ENCODE peak calls at places on chromosome 17, in six cellular contexts. One of them, this sample, is unnamed.
A peak's percentile ranks its signal among the peaks of the same experiment; 100 is the strongest.

GRCh38 chr17:50420419-50421112 is 5.5 kb upstream of the ACSF2 start:
- DNase-seq in lung: no peak
- DNase-seq in CD8-positive, alpha-beta memory T cell: no peak
- DNase-seq in activated naive CD4-positive, alpha-beta T cell: no peak
- DNase-seq in neural progenitor cell: no peak
- DNase-seq in fibroblast of mammary gland: peak; percentile 43
- DNase-seq in this sample: no peak

GRCh38 chr17:50480854-50481490 is 2.3 kb downstream of the RSAD1 start:
- DNase-seq in lung: no peak
- DNase-seq in CD8-positive, alpha-beta memory T cell: no peak
- DNase-seq in activated naive CD4-positive, alpha-beta T cell: no peak
- DNase-seq in neural progenitor cell: no peak
- DNase-seq in fibroblast of mammary gland: no peak
- DNase-seq in this sample: no peak

GRCh38 chr17:44354582-44355309 is 8.9 kb downstream of the FAM171A2 start:
- DNase-seq in lung: no peak
- DNase-seq in CD8-positive, alpha-beta memory T cell: peak; percentile 76
- DNase-seq in activated naive CD4-positive, alpha-beta T cell: peak; percentile 42
- DNase-seq in neural progenitor cell: peak; percentile 91
- DNase-seq in fibroblast of mammary gland: no peak
- DNase-seq in this sample: peak; percentile 77

GRCh38 chr17:72725432-72726068 is 366.9 kb downstream of the SLC39A11 start:
- DNase-seq in lung: peak; percentile 40
- DNase-seq in CD8-positive, alpha-beta memory T cell: peak; percentile 51
- DNase-seq in activated naive CD4-positive, alpha-beta T cell: peak; percentile 12
- DNase-seq in neural progenitor cell: peak; percentile 85
- DNase-seq in fibroblast of mammary gland: peak; percentile 68
- DNase-seq in this sample: peak; percentile 65

GRCh38 chr17:56681561-56682266 is 88.2 kb downstream of the NOG start:
- DNase-seq in lung: no peak
- DNase-seq in CD8-positive, alpha-beta memory T cell: no peak
- DNase-seq in activated naive CD4-positive, alpha-beta T cell: no peak
- DNase-seq in neural progenitor cell: no peak
- DNase-seq in fibroblast of mammary gland: peak; percentile 81
- DNase-seq in this sample: peak; percentile 54

GRCh38 chr17:83055911-83056582 is 23.4 kb upstream of the METRNL start:
- DNase-seq in lung: no peak
- DNase-seq in CD8-positive, alpha-beta memory T cell: no peak
- DNase-seq in activated naive CD4-positive, alpha-beta T cell: no peak
- DNase-seq in neural progenitor cell: peak; percentile 1
- DNase-seq in fibroblast of mammary gland: peak; percentile 91
- DNase-seq in this sample: no peak

GRCh38 chr17:59435238-59435637 is 103.8 kb downstream of the YPEL2 start:
- DNase-seq in lung: no peak
- DNase-seq in CD8-positive, alpha-beta memory T cell: no peak
- DNase-seq in activated naive CD4-positive, alpha-beta T cell: no peak
- DNase-seq in neural progenitor cell: no peak
- DNase-seq in fibroblast of mammary gland: peak; percentile 90
- DNase-seq in this sample: no peak

GRCh38 chr17:73605444-73605843 is 38.8 kb downstream of the SDK2 start:
- DNase-seq in lung: no peak
- DNase-seq in CD8-positive, alpha-beta memory T cell: no peak
- DNase-seq in activated naive CD4-positive, alpha-beta T cell: no peak
- DNase-seq in neural progenitor cell: no peak
- DNase-seq in fibroblast of mammary gland: no peak
- DNase-seq in this sample: no peak

GRCh38 chr17:4509402-4509801 is 10.7 kb downstream of the SPNS2 start:
- DNase-seq in lung: no peak
- DNase-seq in CD8-positive, alpha-beta memory T cell: peak; percentile 59
- DNase-seq in activated naive CD4-positive, alpha-beta T cell: no peak
- DNase-seq in neural progenitor cell: no peak
- DNase-seq in fibroblast of mammary gland: no peak
- DNase-seq in this sample: peak; percentile 73

GRCh38 chr17:80428363-80428762 is 13.4 kb downstream of the ENDOV start:
- DNase-seq in lung: no peak
- DNase-seq in CD8-positive, alpha-beta memory T cell: no peak
- DNase-seq in activated naive CD4-positive, alpha-beta T cell: no peak
- DNase-seq in neural progenitor cell: no peak
- DNase-seq in fibroblast of mammary gland: no peak
- DNase-seq in this sample: no peak

GRCh38 chr17:71849783-71850768 is 270.7 kb upstream of the SOX9 start:
- DNase-seq in lung: no peak
- DNase-seq in CD8-positive, alpha-beta memory T cell: no peak
- DNase-seq in activated naive CD4-positive, alpha-beta T cell: no peak
- DNase-seq in neural progenitor cell: no peak
- DNase-seq in fibroblast of mammary gland: no peak
- DNase-seq in this sample: no peak

GRCh38 chr17:17186551-17187505 is 19.3 kb downstream of the PLD6 start:
- DNase-seq in lung: no peak
- DNase-seq in CD8-positive, alpha-beta memory T cell: no peak
- DNase-seq in activated naive CD4-positive, alpha-beta T cell: no peak
- DNase-seq in neural progenitor cell: no peak
- DNase-seq in fibroblast of mammary gland: no peak
- DNase-seq in this sample: no peak

GRCh38 chr17:17876959-17877547 is 40.3 kb upstream of the SREBF1 start:
- DNase-seq in lung: peak; percentile 62
- DNase-seq in CD8-positive, alpha-beta memory T cell: no peak
- DNase-seq in activated naive CD4-positive, alpha-beta T cell: no peak
- DNase-seq in neural progenitor cell: no peak
- DNase-seq in fibroblast of mammary gland: peak; percentile 47
- DNase-seq in this sample: no peak

GRCh38 chr17:63996430-63997182 is 1.5 kb upstream of the PRR29 start:
- DNase-seq in lung: no peak
- DNase-seq in CD8-positive, alpha-beta memory T cell: no peak
- DNase-seq in activated naive CD4-positive, alpha-beta T cell: no peak
- DNase-seq in neural progenitor cell: peak; percentile 0
- DNase-seq in fibroblast of mammary gland: no peak
- DNase-seq in this sample: no peak

GRCh38 chr17:59807892-59808509 is 84.7 kb downstream of the TUBD1 start:
- DNase-seq in lung: no peak
- DNase-seq in CD8-positive, alpha-beta memory T cell: no peak
- DNase-seq in activated naive CD4-positive, alpha-beta T cell: no peak
- DNase-seq in neural progenitor cell: no peak
- DNase-seq in fibroblast of mammary gland: no peak
- DNase-seq in this sample: no peak

GRCh38 chr17:62891659-62892058 is 74.4 kb upstream of the TANC2 start:
- DNase-seq in lung: no peak
- DNase-seq in CD8-positive, alpha-beta memory T cell: no peak
- DNase-seq in activated naive CD4-positive, alpha-beta T cell: no peak
- DNase-seq in neural progenitor cell: no peak
- DNase-seq in fibroblast of mammary gland: no peak
- DNase-seq in this sample: no peak